ENCODE peak calls at places on chromosomes 2 and 18, in six cellular contexts. E, Z, J, A, C and P are unnamed samples.

GRCh38 chr18:60500960-60501359 is 128.4 kb upstream of the MC4R start:
- DNase-seq in J (no peak), C (no peak), E (no peak), Z (no peak), A (no peak), P (no peak)

GRCh38 chr2:16774091-16774490 is 108.5 kb upstream of the CYRIA start:
- DNase-seq in C (no peak), Z (no peak), J (no peak), A (no peak), E (no peak), P (no peak)

GRCh38 chr2:127104881-127105655 is 1.9 kb downstream of the BIN1 start:
- DNase-seq in E (no peak), A (peak), Z (no peak), C (peak), J (no peak), P (peak)

GRCh38 chr2:215161301-215161829 is 22.9 kb upstream of the ABCA12 start:
- DNase-seq in J (no peak), A (no peak), Z (no peak), C (no peak), E (no peak), P (no peak)

GRCh38 chr2:181178823-181179412 is 198.5 kb downstream of the UBE2E3 start:
- DNase-seq in C (no peak), E (peak), Z (no peak), J (peak), A (peak), P (no peak)

GRCh38 chr18:59547691-59548182 is 149.5 kb downstream of the CCBE1 start:
- DNase-seq in Z (no peak), C (peak), J (no peak), A (no peak), E (no peak), P (no peak)

GRCh38 chr18:61743775-61744531 is 148.9 kb downstream of the RNF152 start:
- DNase-seq in C (no peak), E (no peak), Z (no peak), J (no peak), A (no peak), P (peak)

GRCh38 chr2:209496586-209496982 is 72.7 kb downstream of the MAP2 start:
- DNase-seq in A (no peak), Z (no peak), J (peak), C (no peak), E (no peak), P (no peak)

GRCh38 chr2:220198911-220199310 is 571.5 kb downstream of the SLC4A3 start:
- DNase-seq in Z (no peak), J (no peak), C (no peak), E (no peak), A (no peak), P (no peak)

GRCh38 chr2:25927357-25927756 is 49.1 kb upstream of the ASXL2 start:
- DNase-seq in E (no peak), C (no peak), J (no peak), Z (no peak), A (no peak), P (no peak)

GRCh38 chr2:85012431-85012830 is 41.5 kb downstream of the KCMF1 start:
- DNase-seq in A (no peak), J (no peak), E (no peak), C (no peak), Z (no peak), P (no peak)

GRCh38 chr2:18369750-18370149 is 190.7 kb downstream of the RDH14 start:
- DNase-seq in J (peak), A (no peak), C (no peak), E (no peak), Z (no peak), P (no peak)

GRCh38 chr2:188852752-188853151 is 121.4 kb upstream of the COL3A1 start:
- DNase-seq in A (no peak), E (no peak), J (no peak), Z (no peak), C (no peak), P (no peak)